ENCODE peak calls at places on chromosomes 11 and 22, in four cellular contexts. One of them, this sample, is unnamed.

GRCh38 chr11:85718991-85719807 is 33.2 kb upstream of the CCDC89 start:
- DNase-seq in WTC11: peak; percentile 35
- DNase-seq in K562: no peak
- DNase-seq in GM12878: no peak
- DNase-seq in this sample: peak; percentile 3

GRCh38 chr11:128893578-128894295 is 2.6 kb downstream of the KCNJ5 start:
- DNase-seq in WTC11: no peak
- DNase-seq in K562: no peak
- DNase-seq in GM12878: no peak
- DNase-seq in this sample: no peak

GRCh38 chr11:8068605-8069221 is 12.3 kb upstream of the TUB start:
- DNase-seq in WTC11: no peak
- DNase-seq in K562: peak; percentile 24
- DNase-seq in GM12878: no peak
- DNase-seq in this sample: peak; percentile 47

GRCh38 chr11:44831605-44832394 is 105.0 kb downstream of the TSPAN18 start:
- DNase-seq in WTC11: no peak
- DNase-seq in K562: peak; percentile 2
- DNase-seq in GM12878: no peak
- DNase-seq in this sample: no peak

GRCh38 chr11:114262681-114263509 is 33.3 kb upstream of the NNMT start:
- DNase-seq in WTC11: peak; percentile 34
- DNase-seq in K562: peak; percentile 68
- DNase-seq in GM12878: no peak
- DNase-seq in this sample: peak; percentile 44

GRCh38 chr11:103987631-103988594 is 48.5 kb upstream of the DDI1 start:
- DNase-seq in WTC11: peak; percentile 18
- DNase-seq in K562: no peak
- DNase-seq in GM12878: no peak
- DNase-seq in this sample: no peak

GRCh38 chr11:27193434-27194225 is 153.0 kb downstream of the BBOX1 start:
- DNase-seq in WTC11: no peak
- DNase-seq in K562: peak; percentile 15
- DNase-seq in GM12878: no peak
- DNase-seq in this sample: no peak

GRCh38 chr11:111982019-111982464 is 43.2 kb upstream of the DLAT start:
- DNase-seq in WTC11: peak; percentile 83
- DNase-seq in K562: peak; percentile 84
- DNase-seq in GM12878: peak; percentile 5
- DNase-seq in this sample: peak; percentile 70

GRCh38 chr22:32837803-32838202 is 36.3 kb downstream of the TIMP3 start:
- DNase-seq in WTC11: no peak
- DNase-seq in K562: no peak
- DNase-seq in GM12878: no peak
- DNase-seq in this sample: no peak

GRCh38 chr11:59197990-59198389 is 14.7 kb downstream of the MPEG1 start:
- DNase-seq in WTC11: no peak
- DNase-seq in K562: no peak
- DNase-seq in GM12878: no peak
- DNase-seq in this sample: no peak

GRCh38 chr22:24516301-24516737 is 21.2 kb downstream of the UPB1 start:
- DNase-seq in WTC11: no peak
- DNase-seq in K562: no peak
- DNase-seq in GM12878: no peak
- DNase-seq in this sample: peak; percentile 62

GRCh38 chr22:27148886-27149470 is 491.6 kb downstream of the MIAT start:
- DNase-seq in WTC11: no peak
- DNase-seq in K562: no peak
- DNase-seq in GM12878: no peak
- DNase-seq in this sample: no peak

GRCh38 chr11:102268985-102269470 is 48.3 kb upstream of the BIRC3 start:
- DNase-seq in WTC11: no peak
- DNase-seq in K562: no peak
- DNase-seq in GM12878: no peak
- DNase-seq in this sample: no peak

GRCh38 chr11:68594123-68594522 is 90.2 kb upstream of the GAL start:
- DNase-seq in WTC11: no peak
- DNase-seq in K562: no peak
- DNase-seq in GM12878: no peak
- DNase-seq in this sample: no peak

GRCh38 chr11:369336-370018 is at the start of gene B4GALNT4:
- DNase-seq in WTC11: peak; percentile 40
- DNase-seq in K562: peak; percentile 62
- DNase-seq in GM12878: no peak
- DNase-seq in this sample: no peak

GRCh38 chr11:12157241-12157661 is 46.9 kb downstream of the MICAL2 start:
- DNase-seq in WTC11: no peak
- DNase-seq in K562: no peak
- DNase-seq in GM12878: no peak
- DNase-seq in this sample: no peak

GRCh38 chr22:18044548-18045271 is 20.3 kb upstream of the MICAL3 start:
- DNase-seq in WTC11: no peak
- DNase-seq in K562: no peak
- DNase-seq in GM12878: no peak
- DNase-seq in this sample: peak; percentile 94

GRCh38 chr11:69615545-69616278 is 25.2 kb upstream of the CCND1 start:
- DNase-seq in WTC11: no peak
- DNase-seq in K562: no peak
- DNase-seq in GM12878: no peak
- DNase-seq in this sample: peak; percentile 74

GRCh38 chr11:125662689-125663088 is 18.0 kb downstream of the ACRV1 start:
- DNase-seq in WTC11: no peak
- DNase-seq in K562: no peak
- DNase-seq in GM12878: no peak
- DNase-seq in this sample: no peak

GRCh38 chr22:24117942-24118341 is 63.3 kb upstream of the SUSD2 start:
- DNase-seq in WTC11: peak; percentile 53
- DNase-seq in K562: no peak
- DNase-seq in GM12878: no peak
- DNase-seq in this sample: no peak

GRCh38 chr11:49208006-49208721 is at the start of gene FOLH1:
- DNase-seq in WTC11: no peak
- DNase-seq in K562: no peak
- DNase-seq in GM12878: no peak
- DNase-seq in this sample: no peak

GRCh38 chr11:10381730-10382129 is 73.3 kb upstream of the AMPD3 start:
- DNase-seq in WTC11: no peak
- DNase-seq in K562: no peak
- DNase-seq in GM12878: no peak
- DNase-seq in this sample: no peak

GRCh38 chr11:94968334-94968958 is 4.9 kb downstream of the CWC15 start:
- DNase-seq in WTC11: no peak
- DNase-seq in K562: no peak
- DNase-seq in GM12878: no peak
- DNase-seq in this sample: peak; percentile 27

GRCh38 chr22:31179345-31179744 is 19.4 kb downstream of the RNF185 start:
- DNase-seq in WTC11: no peak
- DNase-seq in K562: no peak
- DNase-seq in GM12878: no peak
- DNase-seq in this sample: peak; percentile 50

GRCh38 chr11:61817471-61818202 is 834 bp upstream of the FADS1 start:
- DNase-seq in WTC11: no peak
- DNase-seq in K562: no peak
- DNase-seq in GM12878: no peak
- DNase-seq in this sample: peak; percentile 43

GRCh38 chr22:42075277-42075676 is 1.2 kb downstream of the PHETA2 start:
- DNase-seq in WTC11: no peak
- DNase-seq in K562: no peak
- DNase-seq in GM12878: no peak
- DNase-seq in this sample: no peak

GRCh38 chr22:35425971-35426800 is 26.2 kb downstream of the MCM5 start:
- DNase-seq in WTC11: peak; percentile 24
- DNase-seq in K562: no peak
- DNase-seq in GM12878: no peak
- DNase-seq in this sample: no peak

GRCh38 chr11:75775056-75775455 is 6.5 kb downstream of the DGAT2 start:
- DNase-seq in WTC11: peak; percentile 23
- DNase-seq in K562: no peak
- DNase-seq in GM12878: no peak
- DNase-seq in this sample: no peak

GRCh38 chr11:35529971-35530495 is 4.6 kb upstream of the PAMR1 start:
- DNase-seq in WTC11: no peak
- DNase-seq in K562: no peak
- DNase-seq in GM12878: no peak
- DNase-seq in this sample: no peak

GRCh38 chr11:60125962-60126585 is 37.6 kb downstream of the MS4A2 start:
- DNase-seq in WTC11: no peak
- DNase-seq in K562: no peak
- DNase-seq in GM12878: no peak
- DNase-seq in this sample: peak; percentile 43

GRCh38 chr11:71474771-71475483 is 21.9 kb downstream of the NADSYN1 start:
- DNase-seq in WTC11: no peak
- DNase-seq in K562: no peak
- DNase-seq in GM12878: no peak
- DNase-seq in this sample: no peak

GRCh38 chr11:110471315-110471714 is 41.6 kb downstream of the FDX1 start:
- DNase-seq in WTC11: no peak
- DNase-seq in K562: no peak
- DNase-seq in GM12878: no peak
- DNase-seq in this sample: no peak

GRCh38 chr11:83785942-83786341 is 499.8 kb upstream of the CCDC90B start:
- DNase-seq in WTC11: no peak
- DNase-seq in K562: no peak
- DNase-seq in GM12878: no peak
- DNase-seq in this sample: no peak
- TF ChIP-seq TCF7 in WTC11: no peak
- TF ChIP-seq TCF7 in K562: no peak
- TF ChIP-seq TCF7 in GM12878: no peak
- TF ChIP-seq TCF7 in this sample: no peak

GRCh38 chr11:118912742-118913410 is 12.8 kb downstream of the BCL9L start:
- DNase-seq in WTC11: no peak
- DNase-seq in K562: peak; percentile 71
- DNase-seq in GM12878: peak; percentile 43
- DNase-seq in this sample: no peak
- TF ChIP-seq CBFB in WTC11: no peak
- TF ChIP-seq CBFB in K562: no peak
- TF ChIP-seq CBFB in GM12878: no peak
- TF ChIP-seq CBFB in this sample: no peak

DNA sequence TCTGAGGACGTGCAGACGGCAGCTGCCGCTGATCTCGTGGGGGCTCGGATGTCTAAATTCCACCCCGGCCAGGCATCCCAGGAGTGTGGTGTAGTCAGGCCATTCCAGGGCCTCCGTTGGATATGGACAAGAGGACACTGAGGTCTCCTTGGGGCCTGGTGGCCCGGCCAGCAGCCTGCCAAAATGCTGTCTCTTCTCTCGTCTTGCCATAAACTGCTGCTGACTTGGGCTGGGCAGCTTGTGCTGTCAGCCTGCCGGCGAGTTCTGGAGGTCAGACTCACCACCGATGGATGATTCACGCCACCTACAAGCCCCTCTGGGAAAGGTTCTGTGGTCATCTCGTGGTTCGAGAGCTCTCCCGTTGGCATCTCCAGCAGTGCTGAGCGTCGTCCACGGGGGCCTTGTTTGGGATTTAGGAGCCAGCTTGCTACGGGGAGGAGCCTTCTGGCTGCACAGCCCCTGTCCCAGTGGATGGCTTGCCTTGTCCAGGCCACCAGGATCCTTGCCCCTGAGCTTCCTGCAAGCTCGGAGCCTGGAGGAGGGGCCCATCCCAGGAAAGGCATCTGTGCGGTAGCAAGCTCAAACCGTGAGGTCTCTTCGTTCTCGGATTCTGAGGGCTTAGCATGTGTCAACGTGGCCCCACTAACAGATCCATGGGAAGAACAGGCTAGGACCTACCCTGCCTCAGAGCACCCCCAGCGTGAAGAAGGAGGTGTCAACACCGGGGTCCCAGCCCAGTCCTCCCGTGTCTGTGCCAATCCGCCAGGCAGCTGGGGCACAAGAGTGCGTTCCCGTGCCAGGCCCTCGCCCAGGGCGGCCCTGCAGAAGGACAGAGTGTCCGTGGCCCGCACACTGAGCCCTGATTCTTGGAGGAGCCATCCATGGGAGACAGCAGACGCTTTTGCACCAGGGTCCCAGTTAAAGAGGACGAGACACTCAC is 1114.1 kb downstream of the BRD1 start:
- DNase-seq in WTC11: no peak
- DNase-seq in K562: no peak
- DNase-seq in GM12878: no peak
- DNase-seq in this sample: no peak
- TF ChIP-seq TCF7 in WTC11: no peak
- TF ChIP-seq TCF7 in K562: no peak
- TF ChIP-seq TCF7 in GM12878: no peak
- TF ChIP-seq TCF7 in this sample: no peak

DNA sequence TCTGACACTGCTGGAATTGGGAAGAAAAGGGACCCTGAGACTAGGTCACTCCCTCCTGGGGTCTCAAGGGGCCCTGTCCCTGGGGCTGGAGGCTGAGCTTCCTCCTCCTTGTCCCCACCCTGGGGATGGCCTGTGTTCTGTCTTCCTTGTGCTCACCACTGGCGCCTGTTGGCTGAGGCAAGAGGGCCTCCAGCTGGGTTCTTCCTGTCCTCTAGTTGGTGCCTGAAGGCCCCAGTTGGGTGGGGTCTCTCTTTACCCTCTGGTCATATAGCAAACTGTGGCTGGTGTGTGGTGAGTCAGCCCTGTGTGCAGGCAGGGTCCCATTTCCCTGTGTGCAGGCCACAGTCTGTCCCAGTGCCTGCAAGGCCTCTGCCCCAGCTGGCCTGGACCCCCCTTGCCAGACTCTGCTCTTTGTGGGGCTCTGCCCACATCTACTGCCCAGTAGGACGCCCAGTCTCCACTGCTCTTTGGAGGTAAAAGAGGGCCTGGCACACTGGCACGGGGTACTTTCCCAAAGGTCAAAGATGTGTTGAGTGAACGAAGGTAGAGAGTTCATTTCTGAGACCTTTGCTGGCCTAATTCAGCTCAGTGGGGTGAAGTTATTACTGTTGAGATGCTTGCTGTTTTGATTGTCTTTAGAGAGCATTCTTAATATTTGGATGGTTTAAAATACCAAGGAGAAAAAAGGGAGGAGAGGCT is 55.1 kb upstream of the CLDN5 start:
- DNase-seq in WTC11: no peak
- DNase-seq in K562: no peak
- DNase-seq in GM12878: no peak
- DNase-seq in this sample: no peak
- TF ChIP-seq CBFB in WTC11: no peak
- TF ChIP-seq CBFB in K562: no peak
- TF ChIP-seq CBFB in GM12878: no peak
- TF ChIP-seq CBFB in this sample: no peak

This sample was measured in HepG2.